ENCODE peak calls at places on chromosome 6, in seven cellular contexts. E, W, V, Z, L, H and S are unnamed samples.

GRCh38 chr6:41306187-41306854 is 19.8 kb upstream of the TREM1 start:
- DNase-seq in E (no peak), W (no peak), V (peak), Z (peak), L (peak), H (peak), S (no peak)

GRCh38 chr6:6966127-6966526 is 141.6 kb upstream of the RREB1 start:
- DNase-seq in E (no peak), W (no peak), V (no peak), Z (no peak), L (no peak), H (no peak), S (no peak)

GRCh38 chr6:69790629-69791028 is 6.2 kb downstream of the LMBRD1 start:
- DNase-seq in E (no peak), W (no peak), V (no peak), Z (no peak), L (no peak), H (no peak), S (no peak)

GRCh38 chr6:15017251-15017650 is 228.6 kb upstream of the JARID2 start:
- DNase-seq in E (no peak), W (no peak), V (no peak), Z (peak), L (no peak), H (peak), S (peak)

GRCh38 chr6:15628499-15629131 is 34.2 kb downstream of the DTNBP1 start:
- DNase-seq in E (no peak), W (no peak), V (no peak), Z (peak), L (no peak), H (no peak), S (no peak)

GRCh38 chr6:122770835-122771601 is 8.5 kb upstream of the FABP7 start:
- DNase-seq in E (no peak), W (no peak), V (peak), Z (no peak), L (peak), H (no peak), S (no peak)

GRCh38 chr6:36753671-36754485 is 56.3 kb downstream of the RAB44 start:
- DNase-seq in E (no peak), W (no peak), V (no peak), Z (peak), L (no peak), H (peak), S (no peak)

GRCh38 chr6:4665489-4666417 is 110.5 kb upstream of the CDYL start:
- DNase-seq in E (no peak), W (no peak), V (no peak), Z (no peak), L (no peak), H (no peak), S (no peak)

GRCh38 chr6:42066156-42066555 is 15.8 kb downstream of the TAF8 start:
- DNase-seq in E (no peak), W (no peak), V (no peak), Z (no peak), L (no peak), H (no peak), S (no peak)

GRCh38 chr6:125445054-125445453 is 143.3 kb upstream of the HDDC2 start:
- DNase-seq in E (no peak), W (no peak), V (no peak), Z (no peak), L (no peak), H (no peak), S (no peak)

GRCh38 chr6:35719830-35720733 is 16.8 kb upstream of the ARMC12 start:
- DNase-seq in E (no peak), W (peak), V (no peak), Z (peak), L (peak), H (peak), S (peak)

GRCh38 chr6:166046232-166046631 is 121.4 kb downstream of the TBXT start:
- DNase-seq in E (no peak), W (no peak), V (no peak), Z (peak), L (peak), H (no peak), S (no peak)

GRCh38 chr6:3013486-3013885 is 13.8 kb downstream of the NQO2 start:
- DNase-seq in E (no peak), W (peak), V (no peak), Z (peak), L (no peak), H (no peak), S (peak)

GRCh38 chr6:23704655-23705054 is 421.4 kb upstream of the NRSN1 start:
- DNase-seq in E (no peak), W (no peak), V (no peak), Z (no peak), L (no peak), H (no peak), S (no peak)

GRCh38 chr6:130293800-130294199 is 71.0 kb upstream of the SAMD3 start:
- DNase-seq in E (no peak), W (no peak), V (peak), Z (peak), L (no peak), H (no peak), S (no peak)

GRCh38 chr6:14765106-14765505 is 480.8 kb upstream of the JARID2 start:
- DNase-seq in E (no peak), W (no peak), V (no peak), Z (peak), L (no peak), H (no peak), S (no peak)

GRCh38 chr6:1901556-1901955 is 291.8 kb downstream of the FOXC1 start:
- DNase-seq in E (no peak), W (no peak), V (no peak), Z (peak), L (no peak), H (no peak), S (no peak)

GRCh38 chr6:112232845-112233256 is 21.5 kb downstream of the LAMA4 start:
- DNase-seq in E (no peak), W (no peak), V (no peak), Z (peak), L (no peak), H (peak), S (peak)

GRCh38 chr6:24240943-24241342 is 114.9 kb downstream of the NRSN1 start:
- DNase-seq in E (no peak), W (no peak), V (no peak), Z (no peak), L (no peak), H (no peak), S (no peak)